ENCODE peak calls at places on chromosomes 3 and 15, in seven cellular contexts. B, O, K, E, G, Y and S are unnamed samples.
A peak's percentile ranks its signal among the peaks of the same experiment; 100 is the strongest.

GRCh38 chr15:75835990-75836952 is 7.0 kb upstream of the UBE2Q2 start:
- DNase-seq in B (no peak), O (no peak), K (no peak), E (no peak), G (no peak), Y (no peak), S (no peak)

GRCh38 chr3:186425788-186426730 is 64.0 kb upstream of the DGKG start:
- DNase-seq in B (no peak), O (no peak), K (no peak), E (no peak), G (no peak), Y (peak; percentile 75), S (no peak)

GRCh38 chr3:47899495-47900108 is 96.7 kb downstream of the DHX30 start:
- DNase-seq in B (no peak), O (no peak), K (no peak), E (no peak), G (no peak), Y (peak; percentile 6), S (no peak)

GRCh38 chr15:69979783-69980182 is 117.9 kb downstream of the TLE3 start:
- DNase-seq in B (peak; percentile 32), O (no peak), K (no peak), E (no peak), G (no peak), Y (no peak), S (no peak)

GRCh38 chr3:128083980-128084674 is 31.9 kb downstream of the SEC61A1 start:
- DNase-seq in B (no peak), O (peak; percentile 41), K (no peak), E (no peak), G (no peak), Y (peak; percentile 76), S (no peak)

GRCh38 chr3:116140100-116140689 is 305.1 kb downstream of the LSAMP start:
- DNase-seq in B (no peak), O (no peak), K (no peak), E (no peak), G (no peak), Y (peak; percentile 47), S (no peak)

GRCh38 chr15:68387288-68388143 is 44.4 kb downstream of the ITGA11 start:
- DNase-seq in B (no peak), O (peak; percentile 0), K (peak; percentile 36), E (no peak), G (no peak), Y (peak; percentile 78), S (peak; percentile 36)

GRCh38 chr3:59006791-59007517 is 42.9 kb downstream of the CFAP20DC start:
- DNase-seq in B (no peak), O (peak; percentile 8), K (no peak), E (peak; percentile 37), G (no peak), Y (peak; percentile 76), S (peak; percentile 62)

GRCh38 chr3:45343947-45344346 is 44.4 kb upstream of the LARS2 start:
- DNase-seq in B (no peak), O (no peak), K (no peak), E (no peak), G (no peak), Y (peak; percentile 18), S (no peak)

GRCh38 chr3:44942202-44942921 is 33.6 kb downstream of the ZDHHC3 start:
- DNase-seq in B (no peak), O (no peak), K (no peak), E (no peak), G (no peak), Y (peak; percentile 79), S (no peak)

GRCh38 chr3:115602194-115602593 is 21.1 kb upstream of the GAP43 start:
- DNase-seq in B (no peak), O (no peak), K (no peak), E (no peak), G (no peak), Y (no peak), S (no peak)

GRCh38 chr15:77715860-77716259 is 83.1 kb upstream of the LINGO1 start:
- DNase-seq in B (no peak), O (no peak), K (no peak), E (no peak), G (no peak), Y (no peak), S (no peak)

GRCh38 chr15:84772467-84772866 is 24.1 kb downstream of the ZNF592 start:
- DNase-seq in B (no peak), O (no peak), K (no peak), E (no peak), G (no peak), Y (no peak), S (no peak)

GRCh38 chr3:43248194-43248593 is 38.1 kb upstream of the SNRK start:
- DNase-seq in B (no peak), O (no peak), K (no peak), E (no peak), G (no peak), Y (no peak), S (no peak)

GRCh38 chr3:171712168-171712938 is 97.9 kb downstream of the PLD1 start:
- DNase-seq in B (no peak), O (no peak), K (no peak), E (no peak), G (no peak), Y (peak; percentile 88), S (no peak)

GRCh38 chr3:150609988-150610387 is 6.9 kb downstream of the SELENOT start:
- DNase-seq in B (no peak), O (no peak), K (no peak), E (no peak), G (no peak), Y (no peak), S (no peak)

GRCh38 chr3:95154775-95155174 is 1091.9 kb downstream of the NSUN3 start:
- DNase-seq in B (no peak), O (no peak), K (no peak), E (no peak), G (no peak), Y (no peak), S (no peak)

GRCh38 chr3:53630547-53630946 is 136.1 kb downstream of the CACNA1D start:
- DNase-seq in B (no peak), O (no peak), K (no peak), E (no peak), G (no peak), Y (no peak), S (no peak)

GRCh38 chr3:23288286-23288685 is 85.2 kb downstream of the UBE2E2 start:
- DNase-seq in B (no peak), O (no peak), K (no peak), E (no peak), G (no peak), Y (peak; percentile 20), S (no peak)

GRCh38 chr15:99421172-99421656 is 144.6 kb upstream of the MEF2A start:
- DNase-seq in B (no peak), O (peak; percentile 19), K (no peak), E (no peak), G (no peak), Y (peak; percentile 39), S (no peak)

GRCh38 chr3:67781218-67781617 is 126.8 kb upstream of the SUCLG2 start:
- DNase-seq in B (no peak), O (no peak), K (no peak), E (no peak), G (no peak), Y (no peak), S (no peak)

GRCh38 chr15:77895742-77896141 is 181.8 kb downstream of the TBC1D2B start:
- DNase-seq in B (no peak), O (no peak), K (no peak), E (no peak), G (no peak), Y (no peak), S (no peak)

GRCh38 chr15:73319460-73320245 is 49.1 kb downstream of the HCN4 start:
- DNase-seq in B (no peak), O (no peak), K (no peak), E (no peak), G (no peak), Y (no peak), S (no peak)

GRCh38 chr15:73321496-73322344 is 47.0 kb downstream of the HCN4 start:
- DNase-seq in B (no peak), O (no peak), K (no peak), E (no peak), G (no peak), Y (no peak), S (no peak)

GRCh38 chr15:73318463-73319351 is 50.1 kb downstream of the HCN4 start:
- DNase-seq in B (no peak), O (no peak), K (no peak), E (no peak), G (no peak), Y (no peak), S (no peak)

GRCh38 chr15:73322665-73323373 is 45.9 kb downstream of the HCN4 start:
- DNase-seq in B (no peak), O (no peak), K (no peak), E (no peak), G (no peak), Y (no peak), S (no peak)

GRCh38 chr15:73320619-73321180 is 48.1 kb downstream of the HCN4 start:
- DNase-seq in B (no peak), O (no peak), K (no peak), E (no peak), G (no peak), Y (no peak), S (no peak)
- H3K27ac ChIP-seq in B (no peak overlapping the region), O (no peak overlapping the region), K (no peak overlapping the region), E (no peak overlapping the region), G (no peak overlapping the region), Y (no peak overlapping the region), S (no peak overlapping the region)

GRCh38 chr3:9780920-9781319 is 11.2 kb upstream of the CAMK1 start:
- DNase-seq in B (no peak), O (no peak), K (no peak), E (no peak), G (no peak), Y (no peak), S (no peak)
- H3K4me3 ChIP-seq in B (no peak overlapping the region), O (no peak overlapping the region), K (no peak overlapping the region), E (no peak overlapping the region), G (no peak overlapping the region), Y (no peak overlapping the region), S (no peak overlapping the region)

DNA sequence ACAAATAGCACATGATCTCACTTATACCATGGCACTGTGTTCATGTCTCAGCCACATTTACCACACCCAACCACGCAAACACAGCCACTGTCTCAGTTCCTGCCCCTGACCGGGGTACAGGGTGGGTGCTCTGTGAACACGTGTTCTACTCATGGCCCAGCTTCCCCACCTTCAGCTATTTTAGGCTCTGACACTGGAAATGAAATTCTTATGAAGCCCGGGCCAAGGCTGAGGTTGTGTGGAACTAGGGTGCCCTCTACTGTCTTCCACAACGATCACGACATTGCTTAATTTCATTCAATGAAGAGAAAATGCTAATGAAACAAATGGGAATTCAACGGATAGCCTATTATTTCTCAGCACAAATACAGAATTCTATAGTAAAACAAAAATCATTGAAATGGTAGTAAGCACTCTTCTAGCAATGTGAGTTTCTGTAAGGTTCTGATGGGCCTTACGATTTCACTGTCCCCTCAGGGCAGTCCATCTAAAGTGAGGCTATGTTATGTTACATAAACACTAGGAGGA is 2.1 kb upstream of the GABRA5 start:
- DNase-seq in B (no peak), O (peak; percentile 11), K (no peak), E (no peak), G (no peak), Y (peak; percentile 36), S (no peak)
- TF ChIP-seq CTCF in B (peak; percentile 59), O (peak; percentile 52), K (no peak), E (peak; percentile 70), G (peak; percentile 42), Y (peak; percentile 68), S (peak; percentile 45)

DNA sequence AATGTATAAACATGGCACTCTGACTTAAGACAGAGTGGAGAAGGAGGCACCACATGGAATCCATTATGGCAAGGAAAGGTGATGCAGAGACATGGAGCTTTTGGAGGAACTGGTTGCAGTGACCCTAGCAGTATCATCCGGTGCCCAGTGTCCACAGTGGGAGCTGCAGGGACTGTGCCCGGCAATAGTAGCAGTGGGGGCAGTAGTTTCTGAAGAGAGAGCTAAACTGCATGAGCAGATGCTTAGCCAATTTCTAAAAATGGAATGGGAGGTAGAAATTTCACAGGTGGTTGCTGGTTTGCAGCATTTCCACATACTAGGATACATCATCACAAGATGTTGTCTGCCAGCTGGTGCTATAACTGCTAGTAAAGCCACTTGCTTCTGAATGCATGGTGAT is 7.8 kb upstream of the TM2D3 start:
- DNase-seq in B (no peak), O (no peak), K (no peak), E (no peak), G (no peak), Y (no peak), S (no peak)
- H3K27ac ChIP-seq in B (no peak overlapping the region), O (no peak overlapping the region), K (no peak overlapping the region), E (no peak overlapping the region), G (no peak overlapping the region), Y (no peak overlapping the region), S (no peak overlapping the region)